ENCODE peak calls at places on chromosome 7, in eight cellular contexts. E, T, Q, V, F, W, H and P are unnamed samples.

GRCh38 chr7:80929619-80930018 is 10.8 kb upstream of the SEMA3C start:
- DNase-seq in E (no peak), T (no peak), Q (peak), V (no peak), F (no peak), W (no peak), H (no peak), P (no peak)

GRCh38 chr7:157371296-157371695 is 34.5 kb downstream of the DNAJB6 start:
- DNase-seq in E (no peak), T (no peak), Q (no peak), V (no peak), F (no peak), W (no peak), H (no peak), P (no peak)

GRCh38 chr7:25263292-25263691 is 35.0 kb upstream of the NPVF start:
- DNase-seq in E (no peak), T (no peak), Q (peak), V (no peak), F (no peak), W (no peak), H (no peak), P (no peak)

GRCh38 chr7:154204046-154204445 is 151.8 kb downstream of the DPP6 start:
- DNase-seq in E (no peak), T (no peak), Q (no peak), V (no peak), F (no peak), W (no peak), H (no peak), P (no peak)

GRCh38 chr7:127934711-127935110 is 96.5 kb downstream of the LRRC4 start:
- DNase-seq in E (no peak), T (no peak), Q (no peak), V (no peak), F (no peak), W (no peak), H (no peak), P (no peak)

GRCh38 chr7:35894721-35895120 is 93.9 kb downstream of the SEPTIN7 start:
- DNase-seq in E (no peak), T (no peak), Q (no peak), V (no peak), F (no peak), W (no peak), H (peak), P (no peak)

GRCh38 chr7:151062399-151063211 is 3.2 kb downstream of the SLC4A2 start:
- DNase-seq in E (no peak), T (peak), Q (peak), V (no peak), F (no peak), W (no peak), H (peak), P (peak)

GRCh38 chr7:136071106-136071505 is 93.9 kb upstream of the MTPN start:
- DNase-seq in E (no peak), T (no peak), Q (no peak), V (no peak), F (no peak), W (no peak), H (no peak), P (no peak)

GRCh38 chr7:151900591-151901312 is 23.8 kb upstream of the PRKAG2 start:
- DNase-seq in E (no peak), T (peak), Q (no peak), V (no peak), F (no peak), W (no peak), H (no peak), P (no peak)

GRCh38 chr7:158828343-158829020 is 827 bp downstream of the ESYT2 start:
- DNase-seq in E (no peak), T (peak), Q (no peak), V (peak), F (no peak), W (no peak), H (no peak), P (no peak)

GRCh38 chr7:35379481-35379880 is 125.6 kb upstream of the TBX20 start:
- DNase-seq in E (no peak), T (no peak), Q (no peak), V (peak), F (no peak), W (no peak), H (no peak), P (no peak)

GRCh38 chr7:55965805-55966421 is 1.5 kb downstream of the NIPSNAP2 start:
- DNase-seq in E (no peak), T (no peak), Q (peak), V (peak), F (no peak), W (no peak), H (no peak), P (no peak)

GRCh38 chr7:132733860-132734259 is 157.6 kb upstream of the PLXNA4 start:
- DNase-seq in E (no peak), T (no peak), Q (no peak), V (no peak), F (no peak), W (no peak), H (no peak), P (no peak)

GRCh38 chr7:28539289-28539981 is 127.1 kb downstream of the CREB5 start:
- DNase-seq in E (no peak), T (no peak), Q (no peak), V (no peak), F (no peak), W (peak), H (no peak), P (no peak)

GRCh38 chr7:67022501-67022900 is 25.9 kb downstream of the TYW1 start:
- DNase-seq in E (no peak), T (no peak), Q (no peak), V (no peak), F (no peak), W (no peak), H (no peak), P (no peak)

GRCh38 chr7:67346876-67347275 is 350.2 kb downstream of the TYW1 start:
- DNase-seq in E (no peak), T (no peak), Q (no peak), V (no peak), F (no peak), W (no peak), H (no peak), P (no peak)

GRCh38 chr7:92834661-92835139 is 1.7 kb downstream of the CDK6 start:
- DNase-seq in E (no peak), T (peak), Q (peak), V (no peak), F (no peak), W (no peak), H (no peak), P (peak)

GRCh38 chr7:90889644-90890043 is 293.5 kb downstream of the CDK14 start:
- DNase-seq in E (no peak), T (no peak), Q (no peak), V (no peak), F (no peak), W (no peak), H (no peak), P (no peak)

GRCh38 chr7:42429339-42429738 is 192.3 kb upstream of the GLI3 start:
- DNase-seq in E (no peak), T (no peak), Q (no peak), V (no peak), F (no peak), W (no peak), H (no peak), P (no peak)

GRCh38 chr7:142898377-142899235 is 13.1 kb upstream of the TRPV6 start:
- DNase-seq in E (no peak), T (peak), Q (no peak), V (no peak), F (peak), W (no peak), H (no peak), P (no peak)

GRCh38 chr7:45325378-45325777 is 167.8 kb downstream of the RAMP3 start:
- DNase-seq in E (no peak), T (no peak), Q (no peak), V (no peak), F (no peak), W (no peak), H (no peak), P (no peak)